ENCODE peak calls at places on chromosomes 16 and 17, in five cellular contexts. One of them, this sample, is unnamed. For H3K4me1, the result is how much of the 10 kb centered on the place peaks cover.

GRCh38 chr17:37368577-37368976 is 7.2 kb upstream of the C17orf78 start:
- DNase-seq in transverse colon: no peak
- DNase-seq in OCI-LY7: no peak
- DNase-seq in heart right ventricle: no peak
- DNase-seq in aorta: no peak
- DNase-seq in this sample: no peak

GRCh38 chr16:87243383-87243964 is 73.7 kb downstream of the C16orf95 start:
- DNase-seq in heart right ventricle: no peak
- DNase-seq in OCI-LY7: no peak
- DNase-seq in transverse colon: no peak
- DNase-seq in aorta: no peak
- DNase-seq in this sample: no peak

GRCh38 chr16:80569440-80570105 is 28.8 kb downstream of the DYNLRB2 start:
- DNase-seq in heart right ventricle: no peak
- DNase-seq in aorta: no peak
- DNase-seq in OCI-LY7: no peak
- DNase-seq in transverse colon: no peak
- DNase-seq in this sample: no peak

GRCh38 chr16:87661561-87661960 is 59.3 kb downstream of the JPH3 start:
- DNase-seq in OCI-LY7: peak
- DNase-seq in heart right ventricle: peak
- DNase-seq in transverse colon: peak
- DNase-seq in aorta: peak
- DNase-seq in this sample: peak

GRCh38 chr16:10738231-10739077 is 5.2 kb upstream of the NUBP1 start:
- DNase-seq in heart right ventricle: peak
- DNase-seq in OCI-LY7: peak
- DNase-seq in transverse colon: peak
- DNase-seq in aorta: peak
- DNase-seq in this sample: peak

GRCh38 chr17:68777243-68777855 is 176.2 kb upstream of the FAM20A start:
- DNase-seq in heart right ventricle: peak
- DNase-seq in OCI-LY7: peak
- DNase-seq in transverse colon: peak
- DNase-seq in aorta: peak
- DNase-seq in this sample: peak

GRCh38 chr16:5017678-5017969 is 16.1 kb downstream of the NAGPA start:
- DNase-seq in aorta: no peak
- DNase-seq in heart right ventricle: no peak
- DNase-seq in transverse colon: no peak
- DNase-seq in OCI-LY7: no peak
- DNase-seq in this sample: no peak

GRCh38 chr17:72119963-72120877 is 600 bp upstream of the SOX9 start:
- DNase-seq in heart right ventricle: peak
- DNase-seq in OCI-LY7: no peak
- DNase-seq in transverse colon: peak
- DNase-seq in aorta: no peak
- DNase-seq in this sample: peak

GRCh38 chr17:45768000-45768399 is 16.1 kb upstream of the CRHR1 start:
- DNase-seq in heart right ventricle: no peak
- DNase-seq in aorta: no peak
- DNase-seq in OCI-LY7: no peak
- DNase-seq in transverse colon: no peak
- DNase-seq in this sample: no peak

GRCh38 chr17:76268015-76268749 is 3.0 kb downstream of the UBALD2 start:
- DNase-seq in heart right ventricle: peak
- DNase-seq in aorta: peak
- DNase-seq in transverse colon: peak
- DNase-seq in OCI-LY7: peak
- DNase-seq in this sample: peak

GRCh38 chr16:81473066-81473488 is 28.5 kb downstream of the CMIP start:
- DNase-seq in heart right ventricle: no peak
- DNase-seq in transverse colon: no peak
- DNase-seq in aorta: no peak
- DNase-seq in OCI-LY7: no peak
- DNase-seq in this sample: no peak

GRCh38 chr16:69194488-69194887 is 7.5 kb downstream of the SNTB2 start:
- DNase-seq in transverse colon: no peak
- DNase-seq in OCI-LY7: no peak
- DNase-seq in aorta: no peak
- DNase-seq in heart right ventricle: no peak
- DNase-seq in this sample: no peak

GRCh38 chr16:75216127-75216526 is 2.7 kb upstream of the CTRB1 start:
- DNase-seq in transverse colon: no peak
- DNase-seq in OCI-LY7: no peak
- DNase-seq in heart right ventricle: no peak
- DNase-seq in aorta: no peak
- DNase-seq in this sample: no peak

GRCh38 chr17:4914009-4914408 is 11.1 kb upstream of the CHRNE start:
- DNase-seq in OCI-LY7: no peak
- DNase-seq in heart right ventricle: no peak
- DNase-seq in transverse colon: no peak
- DNase-seq in aorta: no peak
- DNase-seq in this sample: no peak

GRCh38 chr17:41065829-41066624 is at the start of gene KRTAP2-4:
- DNase-seq in aorta: no peak
- DNase-seq in OCI-LY7: no peak
- DNase-seq in transverse colon: no peak
- DNase-seq in heart right ventricle: no peak
- DNase-seq in this sample: no peak

GRCh38 chr17:40526668-40527067 is 25.2 kb upstream of the TNS4 start:
- DNase-seq in heart right ventricle: no peak
- DNase-seq in aorta: no peak
- DNase-seq in transverse colon: no peak
- DNase-seq in OCI-LY7: no peak
- DNase-seq in this sample: peak

GRCh38 chr17:77503293-77503655 is 362.5 kb downstream of the SEC14L1 start:
- DNase-seq in OCI-LY7: no peak
- DNase-seq in heart right ventricle: no peak
- DNase-seq in transverse colon: no peak
- DNase-seq in aorta: peak
- DNase-seq in this sample: no peak

GRCh38 chr17:12734852-12735430 is 54.4 kb upstream of the ARHGAP44 start:
- DNase-seq in heart right ventricle: peak
- DNase-seq in OCI-LY7: no peak
- DNase-seq in aorta: no peak
- DNase-seq in transverse colon: no peak
- DNase-seq in this sample: peak

GRCh38 chr17:57538730-57539456 is 206.2 kb downstream of the CCDC182 start:
- DNase-seq in heart right ventricle: no peak
- DNase-seq in OCI-LY7: no peak
- DNase-seq in aorta: no peak
- DNase-seq in transverse colon: no peak
- DNase-seq in this sample: no peak
- H3K4me1 ChIP-seq in heart right ventricle: half or more
- H3K4me1 ChIP-seq in OCI-LY7: under half
- H3K4me1 ChIP-seq in aorta: under half
- H3K4me1 ChIP-seq in transverse colon: under half
- H3K4me1 ChIP-seq in this sample: under half

DNA sequence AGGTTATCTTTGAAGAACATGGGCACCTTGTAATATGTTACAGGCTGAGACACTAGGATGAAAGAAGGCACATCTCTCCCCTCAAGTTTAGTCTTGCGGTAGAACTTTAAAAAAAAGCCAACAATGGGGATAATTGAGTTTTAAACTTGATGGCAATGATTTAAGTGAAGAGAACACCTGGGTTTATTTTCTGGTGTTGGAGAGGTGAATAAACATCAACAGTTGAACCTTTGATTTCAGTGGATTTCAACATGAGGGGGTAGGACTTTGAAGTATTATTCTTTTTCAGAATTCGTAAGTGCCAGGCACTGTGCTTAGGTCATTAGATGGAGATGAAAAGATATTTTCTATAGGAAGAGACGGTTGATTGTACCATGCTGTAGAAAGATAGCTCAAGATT is 22.3 kb downstream of the HAPSTR1 start:
- DNase-seq in aorta: no peak
- DNase-seq in transverse colon: no peak
- DNase-seq in heart right ventricle: no peak
- DNase-seq in OCI-LY7: no peak
- DNase-seq in this sample: no peak
- H3K4me1 ChIP-seq in aorta: under half
- H3K4me1 ChIP-seq in transverse colon: under half
- H3K4me1 ChIP-seq in heart right ventricle: half or more
- H3K4me1 ChIP-seq in OCI-LY7: under half
- H3K4me1 ChIP-seq in this sample: half or more

GRCh38 chr16:6574146-6574545 is 758.5 kb upstream of the RBFOX1 start:
- DNase-seq in aorta: no peak
- DNase-seq in heart right ventricle: no peak
- DNase-seq in OCI-LY7: no peak
- DNase-seq in transverse colon: no peak
- DNase-seq in this sample: no peak

GRCh38 chr16:6573577-6573976 is 759.1 kb upstream of the RBFOX1 start:
- DNase-seq in OCI-LY7: no peak
- DNase-seq in transverse colon: peak
- DNase-seq in aorta: no peak
- DNase-seq in heart right ventricle: peak
- DNase-seq in this sample: peak

GRCh38 chr16:6571044-6571443 is 761.6 kb upstream of the RBFOX1 start:
- DNase-seq in aorta: no peak
- DNase-seq in OCI-LY7: no peak
- DNase-seq in transverse colon: no peak
- DNase-seq in heart right ventricle: no peak
- DNase-seq in this sample: no peak

DNA sequence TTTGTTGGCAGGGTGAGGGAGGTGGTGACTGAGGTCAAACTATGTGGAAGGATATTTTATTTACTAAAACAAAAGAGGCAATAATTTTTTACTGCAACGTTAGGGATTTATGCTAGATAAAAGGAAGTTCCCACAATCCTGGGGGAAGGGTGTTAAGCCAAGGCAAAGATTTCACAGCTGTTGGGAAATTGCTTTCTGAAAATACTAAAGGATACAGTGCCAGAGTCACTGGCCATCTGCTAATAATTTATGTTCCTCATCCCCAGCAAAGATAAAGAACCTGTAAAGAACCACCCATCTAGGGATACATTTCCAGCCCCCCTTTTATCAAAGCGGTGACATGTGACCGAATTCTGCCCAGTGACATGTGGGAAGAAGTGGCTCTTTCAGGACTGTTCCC is 756.0 kb upstream of the RBFOX1 start:
- DNase-seq in aorta: no peak
- DNase-seq in transverse colon: no peak
- DNase-seq in OCI-LY7: no peak
- DNase-seq in heart right ventricle: no peak
- DNase-seq in this sample: no peak
- H3K4me1 ChIP-seq in aorta: under half
- H3K4me1 ChIP-seq in transverse colon: under half
- H3K4me1 ChIP-seq in OCI-LY7: under half
- H3K4me1 ChIP-seq in heart right ventricle: under half
- H3K4me1 ChIP-seq in this sample: under half

DNA sequence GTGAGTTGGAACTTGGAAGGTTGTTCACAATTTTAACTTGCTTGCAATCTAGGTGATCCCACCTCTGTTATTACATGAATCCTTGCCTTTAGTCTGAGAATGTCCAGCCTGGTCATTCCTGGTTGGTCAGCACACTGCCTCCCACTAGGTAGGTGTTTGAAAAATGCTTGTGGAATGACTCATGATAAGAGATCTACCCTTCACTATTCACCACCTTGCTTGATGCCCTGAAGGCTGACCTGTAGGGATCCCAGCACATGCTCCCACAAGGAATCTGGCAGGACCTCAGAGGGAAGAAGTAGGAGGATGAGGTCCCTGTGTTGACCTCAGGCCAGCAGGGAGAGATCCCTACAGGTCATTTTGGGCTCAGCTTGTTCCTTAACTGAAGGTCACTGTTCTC is 30.2 kb upstream of the ABCA3 start:
- DNase-seq in aorta: no peak
- DNase-seq in transverse colon: no peak
- DNase-seq in OCI-LY7: no peak
- DNase-seq in heart right ventricle: no peak
- DNase-seq in this sample: no peak
- H3K4me1 ChIP-seq in aorta: under half
- H3K4me1 ChIP-seq in transverse colon: under half
- H3K4me1 ChIP-seq in OCI-LY7: under half
- H3K4me1 ChIP-seq in heart right ventricle: under half
- H3K4me1 ChIP-seq in this sample: under half

GRCh38 chr17:3795758-3796102 is 5.3 kb downstream of the ITGAE start:
- DNase-seq in aorta: no peak
- DNase-seq in heart right ventricle: no peak
- DNase-seq in OCI-LY7: no peak
- DNase-seq in transverse colon: no peak
- DNase-seq in this sample: no peak
- H3K4me1 ChIP-seq in aorta: under half
- H3K4me1 ChIP-seq in heart right ventricle: under half
- H3K4me1 ChIP-seq in OCI-LY7: under half
- H3K4me1 ChIP-seq in transverse colon: under half
- H3K4me1 ChIP-seq in this sample: under half

DNA sequence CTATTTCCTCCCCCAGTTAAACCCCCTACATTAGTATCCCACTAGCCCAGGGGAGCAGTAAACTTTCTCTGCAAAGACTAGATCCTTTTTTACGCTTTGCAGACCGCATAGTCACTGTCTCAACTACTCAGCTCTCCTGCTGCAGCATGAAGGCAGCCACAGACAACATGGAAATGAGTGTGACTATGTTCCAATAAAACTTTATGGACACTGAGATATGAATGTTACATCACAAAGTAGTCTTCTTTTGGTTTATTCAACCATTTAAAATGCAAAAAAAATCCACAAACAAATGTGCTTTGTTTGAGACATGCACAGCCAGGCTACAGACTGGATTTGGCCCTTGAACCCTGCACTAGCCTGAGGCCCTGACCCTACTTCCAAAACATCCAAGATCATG is 1.9 kb upstream of the RNASEK start:
- DNase-seq in OCI-LY7: no peak
- DNase-seq in aorta: no peak
- DNase-seq in heart right ventricle: no peak
- DNase-seq in transverse colon: no peak
- DNase-seq in this sample: no peak
- H3K4me1 ChIP-seq in OCI-LY7: under half
- H3K4me1 ChIP-seq in aorta: under half
- H3K4me1 ChIP-seq in heart right ventricle: under half
- H3K4me1 ChIP-seq in transverse colon: under half
- H3K4me1 ChIP-seq in this sample: under half

GRCh38 chr16:21260870-21261791 is 17.0 kb downstream of the CRYM start:
- DNase-seq in transverse colon: peak
- DNase-seq in OCI-LY7: no peak
- DNase-seq in aorta: peak
- DNase-seq in heart right ventricle: no peak
- DNase-seq in this sample: no peak
- H3K4me1 ChIP-seq in transverse colon: under half
- H3K4me1 ChIP-seq in OCI-LY7: under half
- H3K4me1 ChIP-seq in aorta: under half
- H3K4me1 ChIP-seq in heart right ventricle: under half
- H3K4me1 ChIP-seq in this sample: under half

GRCh38 chr16:17222756-17223411 is 247.9 kb downstream of the XYLT1 start:
- DNase-seq in OCI-LY7: no peak
- DNase-seq in heart right ventricle: no peak
- DNase-seq in aorta: peak
- DNase-seq in transverse colon: peak
- DNase-seq in this sample: no peak
- H3K4me1 ChIP-seq in OCI-LY7: under half
- H3K4me1 ChIP-seq in heart right ventricle: under half
- H3K4me1 ChIP-seq in aorta: under half
- H3K4me1 ChIP-seq in transverse colon: under half
- H3K4me1 ChIP-seq in this sample: under half

GRCh38 chr17:79007504-79008381 is 1.8 kb downstream of the CANT1 start:
- DNase-seq in heart right ventricle: no peak
- DNase-seq in transverse colon: peak
- DNase-seq in aorta: no peak
- DNase-seq in OCI-LY7: no peak
- DNase-seq in this sample: no peak
- H3K4me1 ChIP-seq in heart right ventricle: under half
- H3K4me1 ChIP-seq in transverse colon: under half
- H3K4me1 ChIP-seq in aorta: under half
- H3K4me1 ChIP-seq in OCI-LY7: under half
- H3K4me1 ChIP-seq in this sample: under half

GRCh38 chr17:17057057-17057551 is 14.8 kb downstream of the MPRIP start:
- DNase-seq in heart right ventricle: no peak
- DNase-seq in OCI-LY7: no peak
- DNase-seq in aorta: no peak
- DNase-seq in transverse colon: no peak
- DNase-seq in this sample: no peak
- H3K4me1 ChIP-seq in heart right ventricle: half or more
- H3K4me1 ChIP-seq in OCI-LY7: under half
- H3K4me1 ChIP-seq in aorta: under half
- H3K4me1 ChIP-seq in transverse colon: under half
- H3K4me1 ChIP-seq in this sample: half or more

This sample was measured in psoas muscle.